ENCODE peak calls at places on chromosome 22, in nine cellular contexts. One of them, this sample, is unnamed.

GRCh38 chr22:46052331-46052771 is 75.4 kb upstream of the WNT7B start:
- DNase-seq in body of pancreas: no peak
- DNase-seq in ecto neural progenitor cell: no peak
- DNase-seq in activated CD4-positive, alpha-beta T cell treated with anti-CD3 and anti-CD28 coated beads, Interleukin-2, amount 50 U/mL, for 24 hours: no peak
- DNase-seq in NCI-H187: no peak
- DNase-seq in stimulated activated CD4-positive, alpha-beta T cell treated with anti-CD3 and anti-CD28 coated beads, Interleukin-4, amount 100 ng/mL, for 24 hours: no peak
- DNase-seq in foreskin fibroblast: no peak
- DNase-seq in NCI-H2081: no peak
- DNase-seq in AML-193: no peak
- DNase-seq in this sample: no peak

GRCh38 chr22:39530692-39531331 is 1.7 kb downstream of the RPS19BP1 start:
- DNase-seq in AML-193: peak; percentile 9
- DNase-seq in activated CD4-positive, alpha-beta T cell treated with anti-CD3 and anti-CD28 coated beads, Interleukin-2, amount 50 U/mL, for 24 hours: no peak
- DNase-seq in NCI-H2081: no peak
- DNase-seq in body of pancreas: peak; percentile 55
- DNase-seq in stimulated activated CD4-positive, alpha-beta T cell treated with anti-CD3 and anti-CD28 coated beads, Interleukin-4, amount 100 ng/mL, for 24 hours: no peak
- DNase-seq in NCI-H187: no peak
- DNase-seq in foreskin fibroblast: no peak
- DNase-seq in ecto neural progenitor cell: no peak
- DNase-seq in this sample: peak; percentile 35

GRCh38 chr22:37454857-37455686 is 27.8 kb upstream of the ELFN2 start:
- DNase-seq in foreskin fibroblast: peak; percentile 82
- DNase-seq in stimulated activated CD4-positive, alpha-beta T cell treated with anti-CD3 and anti-CD28 coated beads, Interleukin-4, amount 100 ng/mL, for 24 hours: no peak
- DNase-seq in ecto neural progenitor cell: no peak
- DNase-seq in activated CD4-positive, alpha-beta T cell treated with anti-CD3 and anti-CD28 coated beads, Interleukin-2, amount 50 U/mL, for 24 hours: no peak
- DNase-seq in body of pancreas: peak; percentile 21
- DNase-seq in AML-193: no peak
- DNase-seq in NCI-H2081: no peak
- DNase-seq in NCI-H187: no peak
- DNase-seq in this sample: no peak

GRCh38 chr22:32354360-32355351 is 3.0 kb upstream of the RFPL3 start:
- DNase-seq in activated CD4-positive, alpha-beta T cell treated with anti-CD3 and anti-CD28 coated beads, Interleukin-2, amount 50 U/mL, for 24 hours: no peak
- DNase-seq in stimulated activated CD4-positive, alpha-beta T cell treated with anti-CD3 and anti-CD28 coated beads, Interleukin-4, amount 100 ng/mL, for 24 hours: no peak
- DNase-seq in body of pancreas: no peak
- DNase-seq in NCI-H2081: no peak
- DNase-seq in foreskin fibroblast: peak; percentile 34
- DNase-seq in AML-193: no peak
- DNase-seq in ecto neural progenitor cell: no peak
- DNase-seq in NCI-H187: no peak
- DNase-seq in this sample: peak; percentile 52

GRCh38 chr22:29098296-29098695 is 25.5 kb downstream of the KREMEN1 start:
- DNase-seq in NCI-H187: no peak
- DNase-seq in NCI-H2081: no peak
- DNase-seq in body of pancreas: no peak
- DNase-seq in ecto neural progenitor cell: no peak
- DNase-seq in AML-193: no peak
- DNase-seq in foreskin fibroblast: no peak
- DNase-seq in activated CD4-positive, alpha-beta T cell treated with anti-CD3 and anti-CD28 coated beads, Interleukin-2, amount 50 U/mL, for 24 hours: no peak
- DNase-seq in stimulated activated CD4-positive, alpha-beta T cell treated with anti-CD3 and anti-CD28 coated beads, Interleukin-4, amount 100 ng/mL, for 24 hours: no peak
- DNase-seq in this sample: no peak

GRCh38 chr22:44328762-44329161 is 16.0 kb upstream of the SHISAL1 start:
- DNase-seq in NCI-H187: no peak
- DNase-seq in NCI-H2081: no peak
- DNase-seq in activated CD4-positive, alpha-beta T cell treated with anti-CD3 and anti-CD28 coated beads, Interleukin-2, amount 50 U/mL, for 24 hours: no peak
- DNase-seq in stimulated activated CD4-positive, alpha-beta T cell treated with anti-CD3 and anti-CD28 coated beads, Interleukin-4, amount 100 ng/mL, for 24 hours: no peak
- DNase-seq in body of pancreas: no peak
- DNase-seq in ecto neural progenitor cell: no peak
- DNase-seq in foreskin fibroblast: no peak
- DNase-seq in AML-193: no peak
- DNase-seq in this sample: no peak

GRCh38 chr22:21807545-21807944 is 59.9 kb downstream of the MAPK1 start:
- DNase-seq in NCI-H2081: no peak
- DNase-seq in NCI-H187: no peak
- DNase-seq in activated CD4-positive, alpha-beta T cell treated with anti-CD3 and anti-CD28 coated beads, Interleukin-2, amount 50 U/mL, for 24 hours: no peak
- DNase-seq in stimulated activated CD4-positive, alpha-beta T cell treated with anti-CD3 and anti-CD28 coated beads, Interleukin-4, amount 100 ng/mL, for 24 hours: no peak
- DNase-seq in AML-193: no peak
- DNase-seq in foreskin fibroblast: no peak
- DNase-seq in body of pancreas: no peak
- DNase-seq in ecto neural progenitor cell: no peak
- DNase-seq in this sample: no peak

GRCh38 chr22:43396934-43397457 is 14.8 kb upstream of the MPPED1 start:
- DNase-seq in ecto neural progenitor cell: no peak
- DNase-seq in NCI-H2081: peak; percentile 67
- DNase-seq in body of pancreas: no peak
- DNase-seq in AML-193: no peak
- DNase-seq in NCI-H187: no peak
- DNase-seq in foreskin fibroblast: no peak
- DNase-seq in activated CD4-positive, alpha-beta T cell treated with anti-CD3 and anti-CD28 coated beads, Interleukin-2, amount 50 U/mL, for 24 hours: no peak
- DNase-seq in stimulated activated CD4-positive, alpha-beta T cell treated with anti-CD3 and anti-CD28 coated beads, Interleukin-4, amount 100 ng/mL, for 24 hours: no peak
- DNase-seq in this sample: no peak

GRCh38 chr22:35124674-35125219 is 58.8 kb downstream of the ISX start:
- DNase-seq in body of pancreas: no peak
- DNase-seq in foreskin fibroblast: no peak
- DNase-seq in stimulated activated CD4-positive, alpha-beta T cell treated with anti-CD3 and anti-CD28 coated beads, Interleukin-4, amount 100 ng/mL, for 24 hours: no peak
- DNase-seq in NCI-H187: no peak
- DNase-seq in ecto neural progenitor cell: no peak
- DNase-seq in AML-193: no peak
- DNase-seq in activated CD4-positive, alpha-beta T cell treated with anti-CD3 and anti-CD28 coated beads, Interleukin-2, amount 50 U/mL, for 24 hours: no peak
- DNase-seq in NCI-H2081: no peak
- DNase-seq in this sample: no peak

GRCh38 chr22:20972014-20972797 is 5.2 kb downstream of the AIFM3 start:
- DNase-seq in NCI-H187: no peak
- DNase-seq in stimulated activated CD4-positive, alpha-beta T cell treated with anti-CD3 and anti-CD28 coated beads, Interleukin-4, amount 100 ng/mL, for 24 hours: no peak
- DNase-seq in body of pancreas: no peak
- DNase-seq in NCI-H2081: no peak
- DNase-seq in AML-193: no peak
- DNase-seq in activated CD4-positive, alpha-beta T cell treated with anti-CD3 and anti-CD28 coated beads, Interleukin-2, amount 50 U/mL, for 24 hours: no peak
- DNase-seq in ecto neural progenitor cell: no peak
- DNase-seq in foreskin fibroblast: no peak
- DNase-seq in this sample: no peak

GRCh38 chr22:45612940-45613339 is 58.7 kb upstream of the ATXN10 start:
- DNase-seq in AML-193: no peak
- DNase-seq in stimulated activated CD4-positive, alpha-beta T cell treated with anti-CD3 and anti-CD28 coated beads, Interleukin-4, amount 100 ng/mL, for 24 hours: no peak
- DNase-seq in body of pancreas: no peak
- DNase-seq in foreskin fibroblast: no peak
- DNase-seq in ecto neural progenitor cell: no peak
- DNase-seq in NCI-H187: no peak
- DNase-seq in activated CD4-positive, alpha-beta T cell treated with anti-CD3 and anti-CD28 coated beads, Interleukin-2, amount 50 U/mL, for 24 hours: no peak
- DNase-seq in NCI-H2081: no peak
- DNase-seq in this sample: no peak

GRCh38 chr22:19120829-19121630 is 1.2 kb downstream of the DGCR2 start:
- DNase-seq in ecto neural progenitor cell: no peak
- DNase-seq in AML-193: no peak
- DNase-seq in NCI-H187: no peak
- DNase-seq in NCI-H2081: no peak
- DNase-seq in foreskin fibroblast: no peak
- DNase-seq in activated CD4-positive, alpha-beta T cell treated with anti-CD3 and anti-CD28 coated beads, Interleukin-2, amount 50 U/mL, for 24 hours: no peak
- DNase-seq in stimulated activated CD4-positive, alpha-beta T cell treated with anti-CD3 and anti-CD28 coated beads, Interleukin-4, amount 100 ng/mL, for 24 hours: no peak
- DNase-seq in body of pancreas: peak; percentile 83
- DNase-seq in this sample: peak; percentile 57

GRCh38 chr22:44449061-44449682 is 48.9 kb downstream of the RTL6 start:
- DNase-seq in NCI-H2081: no peak
- DNase-seq in NCI-H187: no peak
- DNase-seq in AML-193: no peak
- DNase-seq in body of pancreas: no peak
- DNase-seq in ecto neural progenitor cell: no peak
- DNase-seq in stimulated activated CD4-positive, alpha-beta T cell treated with anti-CD3 and anti-CD28 coated beads, Interleukin-4, amount 100 ng/mL, for 24 hours: no peak
- DNase-seq in foreskin fibroblast: peak; percentile 26
- DNase-seq in activated CD4-positive, alpha-beta T cell treated with anti-CD3 and anti-CD28 coated beads, Interleukin-2, amount 50 U/mL, for 24 hours: no peak
- DNase-seq in this sample: no peak

GRCh38 chr22:25386538-25386884 is 167.1 kb downstream of the CRYBB2 start:
- DNase-seq in body of pancreas: no peak
- DNase-seq in ecto neural progenitor cell: no peak
- DNase-seq in NCI-H2081: no peak
- DNase-seq in NCI-H187: no peak
- DNase-seq in foreskin fibroblast: no peak
- DNase-seq in stimulated activated CD4-positive, alpha-beta T cell treated with anti-CD3 and anti-CD28 coated beads, Interleukin-4, amount 100 ng/mL, for 24 hours: no peak
- DNase-seq in AML-193: no peak
- DNase-seq in activated CD4-positive, alpha-beta T cell treated with anti-CD3 and anti-CD28 coated beads, Interleukin-2, amount 50 U/mL, for 24 hours: no peak
- DNase-seq in this sample: no peak

GRCh38 chr22:49079743-49080500 is 747.8 kb downstream of the BRD1 start:
- DNase-seq in NCI-H187: no peak
- DNase-seq in NCI-H2081: no peak
- DNase-seq in foreskin fibroblast: no peak
- DNase-seq in stimulated activated CD4-positive, alpha-beta T cell treated with anti-CD3 and anti-CD28 coated beads, Interleukin-4, amount 100 ng/mL, for 24 hours: no peak
- DNase-seq in ecto neural progenitor cell: no peak
- DNase-seq in activated CD4-positive, alpha-beta T cell treated with anti-CD3 and anti-CD28 coated beads, Interleukin-2, amount 50 U/mL, for 24 hours: no peak
- DNase-seq in body of pancreas: no peak
- DNase-seq in AML-193: no peak
- DNase-seq in this sample: no peak

GRCh38 chr22:31753005-31753633 is 700 bp upstream of the DEPDC5 start:
- DNase-seq in stimulated activated CD4-positive, alpha-beta T cell treated with anti-CD3 and anti-CD28 coated beads, Interleukin-4, amount 100 ng/mL, for 24 hours: peak; percentile 7
- DNase-seq in body of pancreas: peak; percentile 42
- DNase-seq in AML-193: no peak
- DNase-seq in NCI-H2081: no peak
- DNase-seq in activated CD4-positive, alpha-beta T cell treated with anti-CD3 and anti-CD28 coated beads, Interleukin-2, amount 50 U/mL, for 24 hours: no peak
- DNase-seq in ecto neural progenitor cell: peak; percentile 85
- DNase-seq in NCI-H187: no peak
- DNase-seq in foreskin fibroblast: no peak
- DNase-seq in this sample: peak; percentile 56

GRCh38 chr22:27718186-27719032 is 83.1 kb downstream of the MN1 start:
- DNase-seq in activated CD4-positive, alpha-beta T cell treated with anti-CD3 and anti-CD28 coated beads, Interleukin-2, amount 50 U/mL, for 24 hours: no peak
- DNase-seq in body of pancreas: peak; percentile 53
- DNase-seq in NCI-H2081: no peak
- DNase-seq in AML-193: no peak
- DNase-seq in stimulated activated CD4-positive, alpha-beta T cell treated with anti-CD3 and anti-CD28 coated beads, Interleukin-4, amount 100 ng/mL, for 24 hours: no peak
- DNase-seq in ecto neural progenitor cell: no peak
- DNase-seq in NCI-H187: no peak
- DNase-seq in foreskin fibroblast: peak; percentile 93
- DNase-seq in this sample: peak; percentile 60

GRCh38 chr22:23562186-23562585 is 17.9 kb downstream of the IGLL1 start:
- DNase-seq in stimulated activated CD4-positive, alpha-beta T cell treated with anti-CD3 and anti-CD28 coated beads, Interleukin-4, amount 100 ng/mL, for 24 hours: no peak
- DNase-seq in activated CD4-positive, alpha-beta T cell treated with anti-CD3 and anti-CD28 coated beads, Interleukin-2, amount 50 U/mL, for 24 hours: no peak
- DNase-seq in AML-193: no peak
- DNase-seq in body of pancreas: no peak
- DNase-seq in NCI-H187: no peak
- DNase-seq in NCI-H2081: no peak
- DNase-seq in foreskin fibroblast: no peak
- DNase-seq in ecto neural progenitor cell: no peak
- DNase-seq in this sample: no peak

GRCh38 chr22:20464096-20464614 is 26.5 kb upstream of the SCARF2 start:
- DNase-seq in ecto neural progenitor cell: no peak
- DNase-seq in stimulated activated CD4-positive, alpha-beta T cell treated with anti-CD3 and anti-CD28 coated beads, Interleukin-4, amount 100 ng/mL, for 24 hours: peak; percentile 59
- DNase-seq in body of pancreas: no peak
- DNase-seq in foreskin fibroblast: no peak
- DNase-seq in NCI-H2081: no peak
- DNase-seq in AML-193: no peak
- DNase-seq in NCI-H187: no peak
- DNase-seq in activated CD4-positive, alpha-beta T cell treated with anti-CD3 and anti-CD28 coated beads, Interleukin-2, amount 50 U/mL, for 24 hours: peak; percentile 26
- DNase-seq in this sample: no peak

GRCh38 chr22:25696763-25697710 is 45.0 kb upstream of the MYO18B start:
- DNase-seq in stimulated activated CD4-positive, alpha-beta T cell treated with anti-CD3 and anti-CD28 coated beads, Interleukin-4, amount 100 ng/mL, for 24 hours: no peak
- DNase-seq in body of pancreas: no peak
- DNase-seq in ecto neural progenitor cell: no peak
- DNase-seq in foreskin fibroblast: no peak
- DNase-seq in NCI-H2081: no peak
- DNase-seq in activated CD4-positive, alpha-beta T cell treated with anti-CD3 and anti-CD28 coated beads, Interleukin-2, amount 50 U/mL, for 24 hours: no peak
- DNase-seq in AML-193: no peak
- DNase-seq in NCI-H187: no peak
- DNase-seq in this sample: no peak

GRCh38 chr22:46237453-46238158 is 12.5 kb downstream of the CDPF1 start:
- DNase-seq in NCI-H187: no peak
- DNase-seq in NCI-H2081: no peak
- DNase-seq in body of pancreas: no peak
- DNase-seq in AML-193: no peak
- DNase-seq in stimulated activated CD4-positive, alpha-beta T cell treated with anti-CD3 and anti-CD28 coated beads, Interleukin-4, amount 100 ng/mL, for 24 hours: no peak
- DNase-seq in ecto neural progenitor cell: no peak
- DNase-seq in foreskin fibroblast: no peak
- DNase-seq in activated CD4-positive, alpha-beta T cell treated with anti-CD3 and anti-CD28 coated beads, Interleukin-2, amount 50 U/mL, for 24 hours: no peak
- DNase-seq in this sample: no peak

This sample was measured in iPS-NIHi11.